ENCODE peak calls at places on chromosomes 16 and 17, in six cellular contexts. One of them, this sample, is unnamed.

GRCh38 chr16:30065943-30066881 is 652 bp downstream of the ALDOA start:
- DNase-seq in A549: peak; percentile 43
- DNase-seq in activated naive CD4-positive, alpha-beta T cell treated with Interleukin-2 at 50 U/mL for 16 hours: peak; percentile 53
- DNase-seq in right lobe of liver: peak; percentile 59
- DNase-seq in RPMI8226: peak; percentile 44
- DNase-seq in NCI-H1694 treated with DMSO at 0.1 percent for 48 hours: no peak
- DNase-seq in this sample: peak; percentile 55

GRCh38 chr17:57889252-57889651 is 39.4 kb upstream of the MRPS23 start:
- DNase-seq in A549: no peak
- DNase-seq in activated naive CD4-positive, alpha-beta T cell treated with Interleukin-2 at 50 U/mL for 16 hours: no peak
- DNase-seq in right lobe of liver: no peak
- DNase-seq in RPMI8226: no peak
- DNase-seq in NCI-H1694 treated with DMSO at 0.1 percent for 48 hours: no peak
- DNase-seq in this sample: no peak

GRCh38 chr17:32962320-32962707 is 29.3 kb upstream of the SPACA3 start:
- DNase-seq in A549: no peak
- DNase-seq in activated naive CD4-positive, alpha-beta T cell treated with Interleukin-2 at 50 U/mL for 16 hours: no peak
- DNase-seq in right lobe of liver: no peak
- DNase-seq in RPMI8226: no peak
- DNase-seq in NCI-H1694 treated with DMSO at 0.1 percent for 48 hours: no peak
- DNase-seq in this sample: no peak

GRCh38 chr17:80960797-80961452 is 30.7 kb upstream of the CHMP6 start:
- DNase-seq in A549: no peak
- DNase-seq in activated naive CD4-positive, alpha-beta T cell treated with Interleukin-2 at 50 U/mL for 16 hours: no peak
- DNase-seq in right lobe of liver: peak; percentile 50
- DNase-seq in RPMI8226: no peak
- DNase-seq in NCI-H1694 treated with DMSO at 0.1 percent for 48 hours: no peak
- DNase-seq in this sample: no peak

GRCh38 chr16:53433930-53434435 is 288 bp upstream of the RBL2 start:
- DNase-seq in A549: no peak
- DNase-seq in activated naive CD4-positive, alpha-beta T cell treated with Interleukin-2 at 50 U/mL for 16 hours: no peak
- DNase-seq in right lobe of liver: no peak
- DNase-seq in RPMI8226: no peak
- DNase-seq in NCI-H1694 treated with DMSO at 0.1 percent for 48 hours: peak; percentile 34
- DNase-seq in this sample: no peak

GRCh38 chr16:56611281-56611833 is 3.0 kb downstream of the MT2A start:
- DNase-seq in A549: peak; percentile 36
- DNase-seq in activated naive CD4-positive, alpha-beta T cell treated with Interleukin-2 at 50 U/mL for 16 hours: no peak
- DNase-seq in right lobe of liver: peak; percentile 91
- DNase-seq in RPMI8226: peak; percentile 30
- DNase-seq in NCI-H1694 treated with DMSO at 0.1 percent for 48 hours: no peak
- DNase-seq in this sample: peak; percentile 25

GRCh38 chr16:57604177-57604576 is 24.3 kb upstream of the ADGRG1 start:
- DNase-seq in A549: no peak
- DNase-seq in activated naive CD4-positive, alpha-beta T cell treated with Interleukin-2 at 50 U/mL for 16 hours: no peak
- DNase-seq in right lobe of liver: no peak
- DNase-seq in RPMI8226: no peak
- DNase-seq in NCI-H1694 treated with DMSO at 0.1 percent for 48 hours: no peak
- DNase-seq in this sample: no peak

GRCh38 chr16:67593288-67593687 is 31.0 kb downstream of the CTCF start:
- DNase-seq in A549: no peak
- DNase-seq in activated naive CD4-positive, alpha-beta T cell treated with Interleukin-2 at 50 U/mL for 16 hours: no peak
- DNase-seq in right lobe of liver: no peak
- DNase-seq in RPMI8226: no peak
- DNase-seq in NCI-H1694 treated with DMSO at 0.1 percent for 48 hours: no peak
- DNase-seq in this sample: no peak

GRCh38 chr17:65584604-65585521 is 23.4 kb upstream of the AXIN2 start:
- DNase-seq in A549: peak; percentile 51
- DNase-seq in activated naive CD4-positive, alpha-beta T cell treated with Interleukin-2 at 50 U/mL for 16 hours: no peak
- DNase-seq in right lobe of liver: no peak
- DNase-seq in RPMI8226: no peak
- DNase-seq in NCI-H1694 treated with DMSO at 0.1 percent for 48 hours: no peak
- DNase-seq in this sample: no peak

GRCh38 chr17:43591750-43592562 is 45.8 kb upstream of the ETV4 start:
- DNase-seq in A549: no peak
- DNase-seq in activated naive CD4-positive, alpha-beta T cell treated with Interleukin-2 at 50 U/mL for 16 hours: no peak
- DNase-seq in right lobe of liver: no peak
- DNase-seq in RPMI8226: no peak
- DNase-seq in NCI-H1694 treated with DMSO at 0.1 percent for 48 hours: no peak
- DNase-seq in this sample: no peak

GRCh38 chr17:42518755-42519545 is 17.1 kb upstream of the NAGLU start:
- DNase-seq in A549: peak; percentile 84
- DNase-seq in activated naive CD4-positive, alpha-beta T cell treated with Interleukin-2 at 50 U/mL for 16 hours: no peak
- DNase-seq in right lobe of liver: no peak
- DNase-seq in RPMI8226: no peak
- DNase-seq in NCI-H1694 treated with DMSO at 0.1 percent for 48 hours: no peak
- DNase-seq in this sample: no peak

GRCh38 chr16:4064950-4065352 is 51.3 kb downstream of the ADCY9 start:
- DNase-seq in A549: no peak
- DNase-seq in activated naive CD4-positive, alpha-beta T cell treated with Interleukin-2 at 50 U/mL for 16 hours: peak; percentile 41
- DNase-seq in right lobe of liver: no peak
- DNase-seq in RPMI8226: peak; percentile 43
- DNase-seq in NCI-H1694 treated with DMSO at 0.1 percent for 48 hours: no peak
- DNase-seq in this sample: peak; percentile 31

GRCh38 chr16:66084306-66084705 is 282.2 kb upstream of the CDH5 start:
- DNase-seq in A549: no peak
- DNase-seq in activated naive CD4-positive, alpha-beta T cell treated with Interleukin-2 at 50 U/mL for 16 hours: no peak
- DNase-seq in right lobe of liver: no peak
- DNase-seq in RPMI8226: no peak
- DNase-seq in NCI-H1694 treated with DMSO at 0.1 percent for 48 hours: no peak
- DNase-seq in this sample: no peak

This sample was measured in activated naive CD8-positive, alpha-beta T cell treated with anti-CD3 and anti-CD28 coated beads, Interleukin-2, amount 50 U/mL, for 24 hours.